ENCODE peak calls at places on chromosomes 3 and 15, in seven cellular contexts. W is sigmoid colon, Z is breast epithelium, U is tibial nerve, L is spleen, H is right lobe of liver, O is gastrocnemius medialis. G is an unnamed sample.

GRCh38 chr3:72151465-72152238 is 366.7 kb upstream of the PROK2 start:
- DNase-seq in Z (no peak), W (no peak), U (no peak), L (no peak), O (no peak), H (no peak), G (no peak)

GRCh38 chr3:157513585-157513984 is 10.4 kb upstream of the VEPH1 start:
- DNase-seq in U (no peak), H (no peak), L (no peak), O (no peak), W (no peak), Z (no peak), G (no peak)

GRCh38 chr15:91889143-91889815 is 35.8 kb downstream of the SLCO3A1 start:
- DNase-seq in U (no peak), H (no peak), Z (no peak), O (no peak), W (no peak), L (no peak), G (no peak)

GRCh38 chr15:65870889-65871533 is 1.7 kb downstream of the RAB11A start:
- DNase-seq in Z (no peak), W (no peak), L (no peak), O (no peak), H (no peak), U (no peak), G (no peak)

GRCh38 chr3:150699068-150699635 is 4.6 kb downstream of the ERICH6 start:
- DNase-seq in H (no peak), W (no peak), L (no peak), O (no peak), Z (no peak), U (no peak), G (no peak)

GRCh38 chr3:77191640-77192039 is 151.7 kb downstream of the ROBO2 start:
- DNase-seq in U (no peak), Z (no peak), O (no peak), W (no peak), L (no peak), H (no peak), G (no peak)

GRCh38 chr3:23713641-23714040 is 92.1 kb upstream of the UBE2E1 start:
- DNase-seq in L (no peak), H (no peak), O (no peak), U (no peak), W (no peak), Z (no peak), G (no peak)

GRCh38 chr3:30428251-30428650 is 178.2 kb upstream of the TGFBR2 start:
- DNase-seq in L (no peak), O (no peak), Z (no peak), H (no peak), U (no peak), W (no peak), G (no peak)

GRCh38 chr3:17399586-17399985 is 342.8 kb downstream of the TBC1D5 start:
- DNase-seq in W (no peak), Z (no peak), O (no peak), L (no peak), U (no peak), H (no peak), G (no peak)

GRCh38 chr3:73100734-73101550 is 39.5 kb downstream of the EBLN2 start:
- DNase-seq in U (peak; percentile 96), W (peak; percentile 91), H (peak; percentile 69), O (peak; percentile 55), L (peak; percentile 78), Z (peak; percentile 86), G (peak; percentile 84)

GRCh38 chr15:68552773-68553172 is 26.0 kb upstream of the CORO2B start:
- DNase-seq in Z (no peak), L (peak; percentile 54), H (no peak), U (no peak), O (no peak), W (no peak), G (no peak)

GRCh38 chr3:14532691-14533456 is 7.3 kb downstream of the GRIP2 start:
- DNase-seq in Z (no peak), U (no peak), W (no peak), H (no peak), O (no peak), L (peak; percentile 73), G (no peak)

GRCh38 chr3:27322634-27323033 is 46.5 kb downstream of the NEK10 start:
- DNase-seq in O (no peak), U (no peak), Z (no peak), W (no peak), H (no peak), L (no peak), G (no peak)

GRCh38 chr3:184145120-184145524 is 10.0 kb downstream of the EIF2B5 start:
- DNase-seq in U (no peak), W (no peak), O (peak; percentile 38), L (peak; percentile 68), H (no peak), Z (peak; percentile 53), G (no peak)

GRCh38 chr15:43255376-43255775 is 11.4 kb downstream of the TGM5 start:
- DNase-seq in W (no peak), L (no peak), H (no peak), Z (no peak), O (no peak), U (no peak), G (no peak)

GRCh38 chr15:70530906-70531305 is 232.5 kb downstream of the UACA start:
- DNase-seq in L (no peak), Z (no peak), U (no peak), O (no peak), W (no peak), H (no peak), G (no peak)

GRCh38 chr15:95843241-95843851 is 487.2 kb upstream of the NR2F2 start:
- DNase-seq in W (no peak), L (no peak), U (peak; percentile 48), H (no peak), Z (no peak), O (no peak), G (no peak)

GRCh38 chr3:38984110-38984509 is 67.6 kb downstream of the SCN11A start:
- DNase-seq in H (no peak), O (no peak), W (no peak), Z (no peak), L (no peak), U (no peak), G (no peak)
- TF ChIP-seq CTCF in H (no peak), O (no peak), W (no peak), Z (no peak), L (no peak), U (no peak), G (no peak)

GRCh38 chr15:76566276-76566675 is 229.7 kb downstream of the ISL2 start:
- DNase-seq in W (no peak), U (no peak), H (no peak), L (no peak), Z (no peak), O (no peak), G (no peak)

GRCh38 chr15:76565366-76565765 is 228.8 kb downstream of the ISL2 start:
- DNase-seq in H (no peak), W (no peak), U (no peak), O (no peak), L (no peak), Z (no peak), G (no peak)
- TF ChIP-seq POLR2A in H (no peak), W (no peak), U (no peak), O (no peak), L (no peak), Z (no peak), G (no peak)

GRCh38 chr3:127449489-127450212 is 140.9 kb downstream of the TPRA1 start:
- DNase-seq in H (peak; percentile 1), O (peak; percentile 0), Z (no peak), W (peak; percentile 19), L (peak; percentile 27), U (no peak), G (peak; percentile 1)

GRCh38 chr3:127446756-127447155 is 143.8 kb downstream of the TPRA1 start:
- DNase-seq in L (peak; percentile 19), W (peak; percentile 40), U (no peak), Z (no peak), H (peak; percentile 1), O (no peak), G (no peak)

GRCh38 chr3:127448671-127449070 is 141.9 kb downstream of the TPRA1 start:
- DNase-seq in Z (no peak), U (no peak), O (no peak), H (no peak), W (no peak), L (peak; percentile 18), G (no peak)

GRCh38 chr3:127450331-127450730 is 140.2 kb downstream of the TPRA1 start:
- DNase-seq in O (peak; percentile 0), U (no peak), Z (no peak), H (peak; percentile 12), W (peak; percentile 34), L (peak; percentile 57), G (no peak)

GRCh38 chr3:127448161-127448561 is 142.4 kb downstream of the TPRA1 start:
- DNase-seq in U (no peak), L (peak; percentile 38), H (no peak), Z (peak; percentile 36), O (no peak), W (peak; percentile 13), G (no peak)
- H3K4me1 ChIP-seq in U (no peaks in the 10 kb centered on the region), L (no peaks in the 10 kb centered on the region), H (no peaks in the 10 kb centered on the region), Z (no peaks in the 10 kb centered on the region), O (no peaks in the 10 kb centered on the region), W (no peaks in the 10 kb centered on the region), G (no peaks in the 10 kb centered on the region)

GRCh38 chr15:94028121-94028520 is 203.2 kb upstream of the MCTP2 start:
- DNase-seq in H (no peak), O (no peak), L (no peak), Z (no peak), U (no peak), W (no peak), G (no peak)

GRCh38 chr15:94029495-94029894 is 201.9 kb upstream of the MCTP2 start:
- DNase-seq in Z (no peak), O (no peak), L (no peak), W (no peak), U (no peak), H (no peak), G (no peak)

GRCh38 chr15:94027571-94027970 is 203.8 kb upstream of the MCTP2 start:
- DNase-seq in L (no peak), W (no peak), Z (no peak), U (no peak), H (no peak), O (no peak), G (no peak)

GRCh38 chr15:94031072-94031471 is 200.3 kb upstream of the MCTP2 start:
- DNase-seq in Z (no peak), U (no peak), W (no peak), O (no peak), L (no peak), H (no peak), G (no peak)

DNA sequence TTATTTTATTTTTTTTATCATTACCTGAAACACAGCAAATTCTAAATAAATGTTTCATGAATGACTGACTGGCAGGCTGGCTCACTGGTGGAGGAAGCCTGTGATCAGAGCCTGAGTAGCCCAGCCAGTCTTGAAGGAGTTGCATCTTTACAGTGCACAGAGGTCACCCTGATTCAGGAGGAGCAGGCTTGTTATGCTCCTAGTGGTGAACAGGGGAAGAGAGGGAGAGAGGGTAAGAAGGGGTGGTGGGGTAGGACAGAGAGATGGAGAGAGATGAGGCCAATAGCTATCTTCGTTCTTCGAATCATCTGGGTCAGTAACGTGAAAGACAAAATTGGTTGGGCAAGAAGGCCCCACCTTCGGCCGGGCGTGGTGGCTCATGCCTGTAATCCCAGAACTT is 202.6 kb upstream of the MCTP2 start:
- DNase-seq in W (no peak), L (no peak), U (no peak), H (no peak), Z (no peak), O (no peak), G (no peak)
- TF ChIP-seq CTCF in W (no peak), L (no peak), U (no peak), H (no peak), Z (no peak), O (no peak), G (no peak)

GRCh38 chr3:123137001-123137400 is 64.7 kb upstream of the SEC22A start:
- DNase-seq in Z (no peak), W (no peak), L (no peak), U (no peak), H (no peak), O (no peak), G (no peak)
- TF ChIP-seq POLR2A in Z (no peak), W (no peak), L (no peak), U (no peak), H (no peak), O (no peak), G (no peak)

G was measured in ovary.